ENCODE peak calls at places on chromosomes 3 and 15, in nine cellular contexts. R is activated CD4-positive, alpha-beta T cell treated with anti-CD3 and anti-CD28 coated beads, Interleukin-2, amount 50 U/mL, for 24 hours; Q is NCI-H1105 treated with DMSO at 0.1 percent for 48 hours; C is psoas muscle; J is nucleus accumbens; K is LoVo; F is body of pancreas; L is NCI-H1092 treated with DMSO at 0.1 percent for 48 hours; G is T-helper 9 cell. E is an unnamed sample.
A peak's percentile ranks its signal among the peaks of the same experiment; 100 is the strongest.

GRCh38 chr3:188578579-188579363 is 424.8 kb downstream of the LPP start:
- DNase-seq in R (no peak), Q (no peak), C (peak; percentile 77), J (no peak), K (no peak), F (peak; percentile 45), L (peak; percentile 23), G (no peak), E (no peak)

GRCh38 chr15:58110999-58111717 is 27.0 kb upstream of the AQP9 start:
- DNase-seq in R (no peak), Q (no peak), C (no peak), J (no peak), K (no peak), F (peak; percentile 19), L (no peak), G (no peak), E (no peak)

GRCh38 chr15:81163961-81164800 is 30.1 kb downstream of the CFAP161 start:
- DNase-seq in R (no peak), Q (no peak), C (no peak), J (no peak), K (no peak), F (no peak), L (no peak), G (no peak), E (no peak)

GRCh38 chr15:41629883-41630282 is 30.3 kb upstream of the MGA start:
- DNase-seq in R (no peak), Q (no peak), C (no peak), J (no peak), K (no peak), F (no peak), L (no peak), G (no peak), E (no peak)

GRCh38 chr3:59443618-59444292 is 393.9 kb upstream of the CFAP20DC start:
- DNase-seq in R (no peak), Q (no peak), C (no peak), J (no peak), K (no peak), F (no peak), L (no peak), G (no peak), E (no peak)

GRCh38 chr15:74317820-74318375 is 49.5 kb downstream of the CYP11A1 start:
- DNase-seq in R (no peak), Q (peak; percentile 63), C (peak; percentile 93), J (no peak), K (no peak), F (peak; percentile 68), L (peak; percentile 82), G (no peak), E (no peak)

GRCh38 chr3:186653984-186654383 is 11.8 kb upstream of the HRG start:
- DNase-seq in R (no peak), Q (no peak), C (no peak), J (no peak), K (no peak), F (no peak), L (no peak), G (no peak), E (no peak)

GRCh38 chr3:52268036-52268435 is 10.4 kb downstream of the WDR82 start:
- DNase-seq in R (no peak), Q (no peak), C (no peak), J (no peak), K (no peak), F (no peak), L (no peak), G (peak; percentile 34), E (no peak)

GRCh38 chr3:133506215-133506901 is 67.1 kb upstream of the CDV3 start:
- DNase-seq in R (no peak), Q (no peak), C (no peak), J (no peak), K (no peak), F (peak; percentile 36), L (no peak), G (no peak), E (no peak)

GRCh38 chr3:107756649-107757048 is 233.9 kb downstream of the BBX start:
- DNase-seq in R (no peak), Q (no peak), C (no peak), J (no peak), K (no peak), F (no peak), L (no peak), G (no peak), E (no peak)

GRCh38 chr3:33936921-33937210 is 138.4 kb downstream of the PDCD6IP start:
- DNase-seq in R (no peak), Q (no peak), C (no peak), J (no peak), K (no peak), F (no peak), L (no peak), G (no peak), E (no peak)

GRCh38 chr15:92958105-92958504 is 58.0 kb downstream of the CHD2 start:
- DNase-seq in R (no peak), Q (no peak), C (no peak), J (no peak), K (no peak), F (no peak), L (no peak), G (peak; percentile 11), E (no peak)

GRCh38 chr15:58967479-58967878 is 20.0 kb upstream of the RNF111 start:
- DNase-seq in R (no peak), Q (no peak), C (no peak), J (no peak), K (no peak), F (no peak), L (no peak), G (no peak), E (no peak)

GRCh38 chr15:91867581-91868026 is 14.1 kb downstream of the SLCO3A1 start:
- DNase-seq in R (no peak), Q (no peak), C (peak; percentile 76), J (no peak), K (peak; percentile 73), F (peak; percentile 57), L (no peak), G (no peak), E (no peak)